ENCODE peak calls at places on chromosomes 16 and 17, in eight cellular contexts. B is iPS DF 6.9, J is Caco-2, U is cardiac muscle cell, T is body of pancreas, W is fibroblast of lung, P is left lung, F is right cardiac atrium. Q is an unnamed sample. For H3K9me3, the result is how much of the 10 kb centered on the place peaks cover.

GRCh38 chr16:56630134-56630533 is 2.3 kb upstream of the MT1M start:
- DNase-seq in T (no peak), F (no peak), U (no peak), J (no peak), B (no peak), W (no peak), P (no peak), Q (no peak)

GRCh38 chr17:11383157-11383556 is 142.1 kb downstream of the SHISA6 start:
- DNase-seq in B (no peak), T (no peak), W (no peak), U (no peak), P (no peak), F (no peak), J (no peak), Q (no peak)

GRCh38 chr17:31724026-31724425 is 135.0 kb downstream of the COPRS start:
- DNase-seq in P (no peak), T (no peak), B (no peak), F (no peak), J (no peak), W (peak), U (no peak), Q (no peak)

GRCh38 chr17:73644145-73645049 is at the start of gene SDK2:
- DNase-seq in W (peak), F (peak), T (no peak), U (peak), B (no peak), J (no peak), P (peak), Q (peak)

GRCh38 chr17:2192367-2193028 is 111.1 kb downstream of the SMG6 start:
- DNase-seq in P (no peak), U (no peak), T (peak), J (no peak), W (peak), F (no peak), B (no peak), Q (no peak)

GRCh38 chr17:21036361-21036881 is 6.4 kb downstream of the USP22 start:
- DNase-seq in U (no peak), T (no peak), W (peak), B (no peak), F (no peak), J (no peak), P (no peak), Q (no peak)

GRCh38 chr16:54466233-54466632 is 179.6 kb upstream of the IRX3 start:
- DNase-seq in J (no peak), P (no peak), T (no peak), W (no peak), B (no peak), F (no peak), U (no peak), Q (no peak)

GRCh38 chr16:49000594-49000993 is 281.0 kb downstream of the CBLN1 start:
- DNase-seq in U (no peak), F (no peak), J (no peak), T (no peak), P (no peak), B (no peak), W (no peak), Q (no peak)

GRCh38 chr17:8489841-8490240 is 54.2 kb downstream of the NDEL1 start:
- DNase-seq in P (no peak), U (no peak), T (no peak), B (no peak), W (peak), J (no peak), F (no peak), Q (no peak)

GRCh38 chr17:28527859-28528258 is 21.7 kb downstream of the FOXN1 start:
- DNase-seq in W (no peak), T (peak), U (no peak), B (no peak), J (no peak), P (peak), F (peak), Q (peak)

GRCh38 chr17:61625564-61625963 is 34.5 kb upstream of the NACA2 start:
- DNase-seq in P (no peak), U (no peak), B (no peak), T (no peak), J (no peak), W (no peak), F (no peak), Q (no peak)

GRCh38 chr16:65975049-65975708 is 391.3 kb upstream of the CDH5 start:
- DNase-seq in F (no peak), B (no peak), T (no peak), J (no peak), W (peak), P (no peak), U (no peak), Q (no peak)

GRCh38 chr17:13204607-13205237 is 186.9 kb upstream of the ELAC2 start:
- DNase-seq in J (peak), B (no peak), F (no peak), P (no peak), T (no peak), W (peak), U (no peak), Q (no peak)

GRCh38 chr17:15446036-15446435 is 21.4 kb downstream of the CDRT4 start:
- DNase-seq in J (no peak), F (no peak), W (no peak), U (no peak), T (no peak), B (peak), P (no peak), Q (no peak)

GRCh38 chr17:9635340-9635739 is 10.0 kb upstream of the USP43 start:
- DNase-seq in J (no peak), U (no peak), F (no peak), B (no peak), W (no peak), T (no peak), P (no peak), Q (no peak)

GRCh38 chr17:9628509-9628908 is 16.8 kb upstream of the USP43 start:
- DNase-seq in F (no peak), U (no peak), W (no peak), J (no peak), B (no peak), T (no peak), P (no peak), Q (no peak)

GRCh38 chr17:9636501-9636900 is 8.8 kb upstream of the USP43 start:
- DNase-seq in F (no peak), J (no peak), U (no peak), P (no peak), B (no peak), T (no peak), W (no peak), Q (no peak)

GRCh38 chr17:9632741-9633140 is 12.6 kb upstream of the USP43 start:
- DNase-seq in F (no peak), J (no peak), U (no peak), P (no peak), W (no peak), T (no peak), B (no peak), Q (no peak)
- H3K9me3 ChIP-seq in F (under half), J (under half), U (under half), P (under half), W (under half), T (under half), B (under half), Q (under half)

GRCh38 chr16:3305109-3306068 is at the start of the genes TIGD7 and ZNF75A:
- DNase-seq in J (peak), W (peak), B (peak), T (peak), P (peak), U (peak), F (peak), Q (peak)
- H3K9me3 ChIP-seq in J (under half), W (under half), B (under half), T (under half), P (under half), U (under half), F (under half), Q (half or more)

GRCh38 chr17:56934280-56934679 is 20.4 kb upstream of the TRIM25 start:
- DNase-seq in T (no peak), F (no peak), B (no peak), U (no peak), W (no peak), P (no peak), J (no peak), Q (no peak)
- H3K9me3 ChIP-seq in T (under half), F (under half), B (under half), U (under half), W (under half), P (under half), J (under half), Q (under half)

DNA sequence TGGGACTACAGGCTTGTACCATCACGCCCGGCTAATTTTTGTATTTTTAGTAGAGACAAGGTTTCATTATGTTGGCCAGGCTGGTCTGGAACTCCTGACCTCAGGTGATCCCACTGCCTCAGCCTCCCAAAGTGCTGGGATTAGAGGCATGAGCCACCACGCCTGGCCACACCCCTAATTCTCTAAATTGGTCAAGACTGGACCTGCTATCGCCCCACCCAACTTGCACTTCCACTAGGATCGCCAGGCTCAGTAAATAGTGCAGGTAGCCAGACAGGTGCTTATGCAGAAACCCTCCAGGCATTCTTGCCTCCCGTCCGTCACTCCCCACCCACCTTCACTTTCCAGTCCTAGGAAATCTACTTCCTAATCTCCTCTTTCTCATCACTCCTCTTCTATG is 481.4 kb upstream of the EEF2KMT start:
- DNase-seq in W (no peak), U (no peak), P (no peak), J (no peak), B (no peak), F (no peak), T (no peak), Q (no peak)
- H3K9me3 ChIP-seq in W (under half), U (under half), P (under half), J (under half), B (under half), F (under half), T (under half), Q (under half)

GRCh38 chr16:63789603-63790002 is 1332.3 kb downstream of the CDH11 start:
- DNase-seq in J (no peak), U (no peak), P (no peak), T (no peak), W (no peak), B (no peak), F (no peak), Q (no peak)
- H3K9me3 ChIP-seq in J (under half), U (under half), P (under half), T (under half), W (under half), B (under half), F (under half), Q (under half)

GRCh38 chr16:87525352-87525751 is 32.5 kb upstream of the ZCCHC14 start:
- DNase-seq in P (no peak), J (no peak), T (no peak), F (no peak), U (no peak), B (no peak), W (no peak), Q (no peak)

GRCh38 chr16:87526238-87526947 is 33.6 kb upstream of the ZCCHC14 start:
- DNase-seq in F (no peak), B (no peak), P (no peak), W (no peak), U (no peak), J (no peak), T (no peak), Q (no peak)

GRCh38 chr16:87524407-87524806 is 31.6 kb upstream of the ZCCHC14 start:
- DNase-seq in B (no peak), F (no peak), U (no peak), T (no peak), J (no peak), W (no peak), P (no peak), Q (no peak)

GRCh38 chr16:87528690-87529579 is 36.1 kb upstream of the ZCCHC14 start:
- DNase-seq in B (no peak), P (no peak), T (no peak), J (peak), U (no peak), W (no peak), F (no peak), Q (no peak)

GRCh38 chr16:87527055-87527724 is 34.4 kb upstream of the ZCCHC14 start:
- DNase-seq in W (no peak), T (no peak), J (no peak), F (no peak), P (no peak), U (no peak), B (no peak), Q (no peak)
- H3K9me3 ChIP-seq in W (under half), T (under half), J (under half), F (under half), P (under half), U (under half), B (under half), Q (under half)

GRCh38 chr16:35210681-35211433 is 1751.4 kb downstream of the TP53TG3F start:
- DNase-seq in F (no peak), W (no peak), T (no peak), J (no peak), P (no peak), B (no peak), U (no peak), Q (no peak)
- H3K9me3 ChIP-seq in F (under half), W (under half), T (under half), J (under half), P (under half), B (under half), U (under half), Q (under half)